ENCODE peak calls at places on chromosome 22, in five cellular contexts. K, X, W, V and M are unnamed samples.

GRCh38 chr22:36447634-36448033 is 33.8 kb downstream of the TXN2 start:
- DNase-seq in K (no peak), X (no peak), W (no peak), V (no peak), M (no peak)

GRCh38 chr22:24763872-24764485 is 10.5 kb downstream of the PIWIL3 start:
- DNase-seq in K (no peak), X (no peak), W (no peak), V (no peak), M (no peak)

GRCh38 chr22:48745842-48746788 is 1081.6 kb downstream of the BRD1 start:
- DNase-seq in K (no peak), X (no peak), W (no peak), V (no peak), M (no peak)

GRCh38 chr22:27795053-27795452 is 6.5 kb downstream of the MN1 start:
- DNase-seq in K (no peak), X (no peak), W (no peak), V (no peak), M (no peak)

GRCh38 chr22:41813726-41814410 is 13.4 kb downstream of the CCDC134 start:
- DNase-seq in K (no peak), X (no peak), W (no peak), V (no peak), M (no peak)

GRCh38 chr22:38285015-38285414 is 12.2 kb upstream of the TMEM184B start:
- DNase-seq in K (no peak), X (no peak), W (no peak), V (no peak), M (peak; percentile 41)

GRCh38 chr22:30021881-30022619 is 58.2 kb upstream of the HORMAD2 start:
- DNase-seq in K (no peak), X (no peak), W (no peak), V (no peak), M (no peak)

GRCh38 chr22:48403521-48403921 is 1424.2 kb downstream of the BRD1 start:
- DNase-seq in K (no peak), X (no peak), W (no peak), V (no peak), M (no peak)

GRCh38 chr22:32957093-32957835 is 100.9 kb downstream of the SYN3 start:
- DNase-seq in K (no peak), X (no peak), W (no peak), V (no peak), M (no peak)

GRCh38 chr22:29780781-29781676 is 13.9 kb downstream of the UQCR10 start:
- DNase-seq in K (peak; percentile 29), X (no peak), W (no peak), V (peak; percentile 54), M (no peak)

GRCh38 chr22:19109198-19110063 is 12.8 kb downstream of the DGCR2 start:
- DNase-seq in K (no peak), X (no peak), W (no peak), V (no peak), M (no peak)

GRCh38 chr22:19872779-19873137 is 18.1 kb upstream of the GNB1L start:
- DNase-seq in K (peak; percentile 7), X (no peak), W (no peak), V (no peak), M (no peak)

GRCh38 chr22:25510926-25511325 is 53.5 kb upstream of the GRK3 start:
- DNase-seq in K (no peak), X (no peak), W (no peak), V (no peak), M (no peak)